ENCODE peak calls at places on chromosomes 13 and 19, in ten cellular contexts. J is body of pancreas; R is anterior cingulate cortex; T is stimulated activated CD4-positive, alpha-beta T cell treated with anti-CD3 and anti-CD28 coated beads, Interleukin-12 subunit alpha, Interleukin-12 subunit beta, amount 100 ng/mL, for 24 hours; D is lower leg skin; S is A172; U is nephron progenitor cell; A is heart right ventricle; H is NCI-H524; Y is OCI-LY7. G is an unnamed sample.

GRCh38 chr13:96181886-96182285 is 92.0 kb downstream of the HS6ST3 start:
- DNase-seq in J (no peak), S (no peak), D (no peak), H (no peak), T (no peak), A (no peak), Y (no peak), R (no peak), U (no peak), G (no peak)

GRCh38 chr13:111323950-111324651 is 3.7 kb downstream of the TEX29 start:
- DNase-seq in H (no peak), D (peak; percentile 80), R (no peak), A (no peak), S (no peak), T (no peak), J (no peak), U (no peak), Y (no peak), G (no peak)

GRCh38 chr13:103288114-103288513 is 221.9 kb upstream of the SLC10A2 start:
- DNase-seq in D (no peak), R (no peak), A (no peak), S (no peak), J (no peak), U (no peak), H (no peak), T (no peak), Y (no peak), G (no peak)

GRCh38 chr19:11269408-11269807 is 7.1 kb upstream of the DOCK6 start:
- DNase-seq in S (no peak), J (no peak), T (no peak), R (no peak), D (no peak), H (no peak), A (no peak), Y (no peak), U (no peak), G (no peak)

GRCh38 chr19:16571689-16572331 is 405 bp downstream of the SLC35E1 start:
- DNase-seq in J (peak; percentile 50), Y (peak; percentile 62), D (no peak), R (no peak), H (no peak), T (no peak), U (no peak), A (peak; percentile 42), S (no peak), G (no peak)

GRCh38 chr19:50313812-50314536 is 15.2 kb downstream of the KCNC3 start:
- DNase-seq in R (no peak), A (no peak), H (no peak), T (no peak), D (no peak), J (peak; percentile 22), S (no peak), Y (no peak), U (peak; percentile 31), G (no peak)

GRCh38 chr13:111594606-111595005 is 274.2 kb downstream of the TEX29 start:
- DNase-seq in R (no peak), A (no peak), U (no peak), J (no peak), S (no peak), D (peak; percentile 64), T (no peak), Y (no peak), H (no peak), G (no peak)

GRCh38 chr13:34678154-34678553 is 263.9 kb upstream of the NBEA start:
- DNase-seq in Y (no peak), J (no peak), S (peak; percentile 54), H (no peak), U (no peak), R (no peak), A (no peak), T (no peak), D (no peak), G (no peak)

GRCh38 chr13:110346661-110347067 is 39.6 kb downstream of the COL4A2 start:
- DNase-seq in J (no peak), A (no peak), T (no peak), D (peak; percentile 83), U (no peak), H (no peak), R (no peak), Y (no peak), S (peak; percentile 62), G (no peak)

GRCh38 chr19:39603825-39604224 is 1.5 kb downstream of the LGALS13 start:
- DNase-seq in S (no peak), D (no peak), R (no peak), J (no peak), H (no peak), A (no peak), T (no peak), U (no peak), Y (no peak), G (no peak)

GRCh38 chr19:46499692-46500091 is 4.0 kb upstream of the PNMA8B start:
- DNase-seq in R (no peak), T (no peak), Y (no peak), D (no peak), A (no peak), U (no peak), J (no peak), S (no peak), H (no peak), G (no peak)

GRCh38 chr13:96617528-96617927 is 376.7 kb downstream of the OXGR1 start:
- DNase-seq in R (no peak), Y (no peak), D (no peak), U (no peak), T (no peak), A (no peak), H (no peak), S (no peak), J (no peak), G (no peak)

GRCh38 chr13:30810261-30810701 is 74.9 kb downstream of the ALOX5AP start:
- DNase-seq in U (no peak), S (no peak), A (no peak), T (no peak), J (peak; percentile 69), H (no peak), R (no peak), Y (no peak), D (peak; percentile 82), G (no peak)

GRCh38 chr13:107832521-107833095 is 382.7 kb downstream of the LIG4 start:
- DNase-seq in H (no peak), S (no peak), Y (no peak), A (no peak), J (no peak), T (no peak), D (no peak), U (no peak), R (no peak), G (no peak)

GRCh38 chr19:48390188-48391099 is 907 bp downstream of the KDELR1 start:
- DNase-seq in H (no peak), R (peak; percentile 48), Y (peak; percentile 81), D (peak; percentile 92), A (peak; percentile 74), S (peak; percentile 8), J (peak; percentile 72), U (peak; percentile 71), T (peak; percentile 49), G (peak; percentile 36)

GRCh38 chr13:71499235-71499634 is 367.8 kb downstream of the DACH1 start:
- DNase-seq in T (no peak), R (no peak), S (no peak), J (no peak), Y (no peak), H (no peak), A (no peak), U (no peak), D (no peak), G (no peak)

GRCh38 chr19:38434549-38435051 is 1.1 kb downstream of the RYR1 start:
- DNase-seq in Y (no peak), R (no peak), T (no peak), D (no peak), A (peak; percentile 39), U (peak; percentile 85), J (no peak), S (no peak), H (no peak), G (no peak)

GRCh38 chr13:98022210-98022609 is 68.7 kb downstream of the IPO5 start:
- DNase-seq in T (no peak), R (peak; percentile 6), H (no peak), A (no peak), S (peak; percentile 37), J (no peak), U (no peak), D (no peak), Y (no peak), G (peak; percentile 34)

GRCh38 chr19:36101550-36102327 is 9.2 kb upstream of the OVOL3 start:
- DNase-seq in J (no peak), D (no peak), A (no peak), S (peak; percentile 56), Y (no peak), R (no peak), U (no peak), H (no peak), T (no peak), G (no peak)

GRCh38 chr19:34555447-34555846 is 73.9 kb downstream of the WTIP start:
- DNase-seq in Y (peak; percentile 11), T (no peak), J (peak; percentile 18), U (no peak), D (no peak), H (no peak), R (no peak), S (peak; percentile 5), A (no peak), G (no peak)